ENCODE peak calls at places on chromosomes 6 and 20, in five cellular contexts. One of them, this sample, is unnamed.

GRCh38 chr6:159969204-159969912 is 476 bp downstream of the IGF2R start:
- DNase-seq in head of caudate nucleus: no peak
- DNase-seq in H54: no peak
- DNase-seq in 8988T: peak
- DNase-seq in NCI-H748 treated with DMSO at 0.1 percent for 48 hours: no peak
- DNase-seq in this sample: peak

GRCh38 chr20:51966296-51966971 is 164.1 kb upstream of the SALL4 start:
- DNase-seq in head of caudate nucleus: peak
- DNase-seq in H54: peak
- DNase-seq in 8988T: peak
- DNase-seq in NCI-H748 treated with DMSO at 0.1 percent for 48 hours: peak
- DNase-seq in this sample: peak

GRCh38 chr20:24488064-24488799 is 18.8 kb downstream of the SYNDIG1 start:
- DNase-seq in head of caudate nucleus: no peak
- DNase-seq in H54: no peak
- DNase-seq in 8988T: no peak
- DNase-seq in NCI-H748 treated with DMSO at 0.1 percent for 48 hours: no peak
- DNase-seq in this sample: no peak

GRCh38 chr20:50385733-50386640 is 124.2 kb upstream of the PTPN1 start:
- DNase-seq in head of caudate nucleus: no peak
- DNase-seq in H54: no peak
- DNase-seq in 8988T: no peak
- DNase-seq in NCI-H748 treated with DMSO at 0.1 percent for 48 hours: no peak
- DNase-seq in this sample: no peak

GRCh38 chr6:4518506-4518905 is 257.7 kb upstream of the CDYL start:
- DNase-seq in head of caudate nucleus: no peak
- DNase-seq in H54: no peak
- DNase-seq in 8988T: no peak
- DNase-seq in NCI-H748 treated with DMSO at 0.1 percent for 48 hours: no peak
- DNase-seq in this sample: no peak

GRCh38 chr20:32437391-32438074 is 79.4 kb downstream of the ASXL1 start:
- DNase-seq in head of caudate nucleus: peak
- DNase-seq in H54: no peak
- DNase-seq in 8988T: no peak
- DNase-seq in NCI-H748 treated with DMSO at 0.1 percent for 48 hours: no peak
- DNase-seq in this sample: no peak

GRCh38 chr20:35833271-35833670 is 61.5 kb downstream of the PHF20 start:
- DNase-seq in head of caudate nucleus: no peak
- DNase-seq in H54: no peak
- DNase-seq in 8988T: no peak
- DNase-seq in NCI-H748 treated with DMSO at 0.1 percent for 48 hours: no peak
- DNase-seq in this sample: no peak

GRCh38 chr6:35728663-35729348 is 8.0 kb upstream of the ARMC12 start:
- DNase-seq in head of caudate nucleus: peak
- DNase-seq in H54: no peak
- DNase-seq in 8988T: no peak
- DNase-seq in NCI-H748 treated with DMSO at 0.1 percent for 48 hours: no peak
- DNase-seq in this sample: peak

GRCh38 chr6:136225496-136225895 is 24.6 kb downstream of the MTFR2 start:
- DNase-seq in head of caudate nucleus: no peak
- DNase-seq in H54: no peak
- DNase-seq in 8988T: no peak
- DNase-seq in NCI-H748 treated with DMSO at 0.1 percent for 48 hours: no peak
- DNase-seq in this sample: peak

GRCh38 chr6:112163295-112164257 is 76.2 kb downstream of the FAM229B start:
- DNase-seq in head of caudate nucleus: peak
- DNase-seq in H54: peak
- DNase-seq in 8988T: peak
- DNase-seq in NCI-H748 treated with DMSO at 0.1 percent for 48 hours: peak
- DNase-seq in this sample: peak

GRCh38 chr6:168574699-168575195 is 133.8 kb downstream of the SMOC2 start:
- DNase-seq in head of caudate nucleus: peak
- DNase-seq in H54: no peak
- DNase-seq in 8988T: no peak
- DNase-seq in NCI-H748 treated with DMSO at 0.1 percent for 48 hours: no peak
- DNase-seq in this sample: peak

GRCh38 chr6:168962886-168963285 is 290.8 kb downstream of the THBS2 start:
- DNase-seq in head of caudate nucleus: no peak
- DNase-seq in H54: no peak
- DNase-seq in 8988T: no peak
- DNase-seq in NCI-H748 treated with DMSO at 0.1 percent for 48 hours: no peak
- DNase-seq in this sample: no peak

GRCh38 chr6:35311390-35312075 is 13.9 kb downstream of the DEF6 start:
- DNase-seq in head of caudate nucleus: peak
- DNase-seq in H54: no peak
- DNase-seq in 8988T: no peak
- DNase-seq in NCI-H748 treated with DMSO at 0.1 percent for 48 hours: no peak
- DNase-seq in this sample: no peak

GRCh38 chr6:139887275-139887674 is 512.8 kb upstream of the CITED2 start:
- DNase-seq in head of caudate nucleus: no peak
- DNase-seq in H54: no peak
- DNase-seq in 8988T: no peak
- DNase-seq in NCI-H748 treated with DMSO at 0.1 percent for 48 hours: no peak
- DNase-seq in this sample: no peak

GRCh38 chr20:6471110-6471647 is 296.3 kb upstream of the BMP2 start:
- DNase-seq in head of caudate nucleus: no peak
- DNase-seq in H54: no peak
- DNase-seq in 8988T: no peak
- DNase-seq in NCI-H748 treated with DMSO at 0.1 percent for 48 hours: no peak
- DNase-seq in this sample: no peak

GRCh38 chr6:141267420-141267819 is 865.3 kb upstream of the GJE1 start:
- DNase-seq in head of caudate nucleus: no peak
- DNase-seq in H54: no peak
- DNase-seq in 8988T: no peak
- DNase-seq in NCI-H748 treated with DMSO at 0.1 percent for 48 hours: no peak
- DNase-seq in this sample: no peak

GRCh38 chr6:89640804-89641203 is 2.3 kb upstream of the LYRM2 start:
- DNase-seq in head of caudate nucleus: no peak
- DNase-seq in H54: no peak
- DNase-seq in 8988T: no peak
- DNase-seq in NCI-H748 treated with DMSO at 0.1 percent for 48 hours: no peak
- DNase-seq in this sample: no peak

GRCh38 chr20:44651507-44652373 is at the start of gene ADA:
- DNase-seq in head of caudate nucleus: peak
- DNase-seq in H54: peak
- DNase-seq in 8988T: peak
- DNase-seq in NCI-H748 treated with DMSO at 0.1 percent for 48 hours: peak
- DNase-seq in this sample: peak

GRCh38 chr6:28974505-28974904 is 30.6 kb downstream of the ZNF311 start:
- DNase-seq in head of caudate nucleus: no peak
- DNase-seq in H54: no peak
- DNase-seq in 8988T: no peak
- DNase-seq in NCI-H748 treated with DMSO at 0.1 percent for 48 hours: no peak
- DNase-seq in this sample: no peak

GRCh38 chr20:57667385-57667784 is 42.4 kb downstream of the PMEPA1 start:
- DNase-seq in head of caudate nucleus: no peak
- DNase-seq in H54: no peak
- DNase-seq in 8988T: no peak
- DNase-seq in NCI-H748 treated with DMSO at 0.1 percent for 48 hours: no peak
- DNase-seq in this sample: no peak

GRCh38 chr6:34671801-34672656 is 24.5 kb downstream of the ILRUN start:
- DNase-seq in head of caudate nucleus: no peak
- DNase-seq in H54: peak
- DNase-seq in 8988T: no peak
- DNase-seq in NCI-H748 treated with DMSO at 0.1 percent for 48 hours: no peak
- DNase-seq in this sample: peak

GRCh38 chr6:84095156-84095555 is 61.6 kb downstream of the MRAP2 start:
- DNase-seq in head of caudate nucleus: no peak
- DNase-seq in H54: no peak
- DNase-seq in 8988T: no peak
- DNase-seq in NCI-H748 treated with DMSO at 0.1 percent for 48 hours: no peak
- DNase-seq in this sample: no peak

GRCh38 chr6:79570129-79570801 is 33.0 kb upstream of the LCA5 start:
- DNase-seq in head of caudate nucleus: peak
- DNase-seq in H54: peak
- DNase-seq in 8988T: no peak
- DNase-seq in NCI-H748 treated with DMSO at 0.1 percent for 48 hours: no peak
- DNase-seq in this sample: peak

GRCh38 chr6:166503167-166503744 is 83.2 kb downstream of the RAMACL start:
- DNase-seq in head of caudate nucleus: no peak
- DNase-seq in H54: no peak
- DNase-seq in 8988T: no peak
- DNase-seq in NCI-H748 treated with DMSO at 0.1 percent for 48 hours: no peak
- DNase-seq in this sample: no peak

GRCh38 chr6:38784506-38785235 is 69.6 kb downstream of the DNAH8 start:
- DNase-seq in head of caudate nucleus: no peak
- DNase-seq in H54: no peak
- DNase-seq in 8988T: no peak
- DNase-seq in NCI-H748 treated with DMSO at 0.1 percent for 48 hours: no peak
- DNase-seq in this sample: no peak

GRCh38 chr6:56668158-56668557 is 25.5 kb upstream of the DST start:
- DNase-seq in head of caudate nucleus: no peak
- DNase-seq in H54: no peak
- DNase-seq in 8988T: no peak
- DNase-seq in NCI-H748 treated with DMSO at 0.1 percent for 48 hours: no peak
- DNase-seq in this sample: no peak

GRCh38 chr6:22025468-22026159 is 271.2 kb downstream of the PRL start:
- DNase-seq in head of caudate nucleus: no peak
- DNase-seq in H54: no peak
- DNase-seq in 8988T: no peak
- DNase-seq in NCI-H748 treated with DMSO at 0.1 percent for 48 hours: no peak
- DNase-seq in this sample: peak

GRCh38 chr6:85641916-85642773 is 541 bp downstream of the SYNCRIP start:
- DNase-seq in head of caudate nucleus: peak
- DNase-seq in H54: no peak
- DNase-seq in 8988T: no peak
- DNase-seq in NCI-H748 treated with DMSO at 0.1 percent for 48 hours: no peak
- DNase-seq in this sample: peak

GRCh38 chr6:145529582-145529981 is 205.7 kb downstream of the EPM2A start:
- DNase-seq in head of caudate nucleus: no peak
- DNase-seq in H54: no peak
- DNase-seq in 8988T: no peak
- DNase-seq in NCI-H748 treated with DMSO at 0.1 percent for 48 hours: peak
- DNase-seq in this sample: no peak

GRCh38 chr20:63108247-63108646 is 101.5 kb upstream of the BHLHE23 start:
- DNase-seq in head of caudate nucleus: no peak
- DNase-seq in H54: no peak
- DNase-seq in 8988T: no peak
- DNase-seq in NCI-H748 treated with DMSO at 0.1 percent for 48 hours: no peak
- DNase-seq in this sample: no peak

GRCh38 chr20:3865152-3865886 is 18.7 kb downstream of the MAVS start:
- DNase-seq in head of caudate nucleus: no peak
- DNase-seq in H54: no peak
- DNase-seq in 8988T: no peak
- DNase-seq in NCI-H748 treated with DMSO at 0.1 percent for 48 hours: no peak
- DNase-seq in this sample: no peak

GRCh38 chr20:19317240-19318069 is 105.0 kb downstream of the SLC24A3 start:
- DNase-seq in head of caudate nucleus: no peak
- DNase-seq in H54: no peak
- DNase-seq in 8988T: no peak
- DNase-seq in NCI-H748 treated with DMSO at 0.1 percent for 48 hours: no peak
- DNase-seq in this sample: no peak

GRCh38 chr6:70289299-70289698 is 13.6 kb downstream of the COL9A1 start:
- DNase-seq in head of caudate nucleus: peak
- DNase-seq in H54: no peak
- DNase-seq in 8988T: no peak
- DNase-seq in NCI-H748 treated with DMSO at 0.1 percent for 48 hours: no peak
- DNase-seq in this sample: no peak

GRCh38 chr6:45044510-45045252 is 283.4 kb upstream of the RUNX2 start:
- DNase-seq in head of caudate nucleus: no peak
- DNase-seq in H54: no peak
- DNase-seq in 8988T: no peak
- DNase-seq in NCI-H748 treated with DMSO at 0.1 percent for 48 hours: no peak
- DNase-seq in this sample: no peak

GRCh38 chr6:133774356-133774755 is 114.6 kb upstream of the TCF21 start:
- DNase-seq in head of caudate nucleus: no peak
- DNase-seq in H54: peak
- DNase-seq in 8988T: no peak
- DNase-seq in NCI-H748 treated with DMSO at 0.1 percent for 48 hours: no peak
- DNase-seq in this sample: no peak

This sample was measured in SW480.